ENCODE peak calls at places on chromosomes 2 and 18, in six cellular contexts. D is right atrium auricular region; B is kidney epithelial cell; E is HCT116; Z is CD8-positive, alpha-beta memory T cell; P is mucosa of descending colon. R is an unnamed sample.
A peak's percentile ranks its signal among the peaks of the same experiment; 100 is the strongest.

GRCh38 chr2:202016579-202017227 is 17.0 kb upstream of the FZD7 start:
- DNase-seq in D (no peak), B (no peak), E (no peak), Z (no peak), P (no peak), R (no peak)

GRCh38 chr18:13381331-13381730 is 162.8 kb downstream of the LDLRAD4 start:
- DNase-seq in D (peak; percentile 57), B (no peak), E (no peak), Z (no peak), P (no peak), R (no peak)

GRCh38 chr18:42576141-42576540 is 539.3 kb downstream of the RIT2 start:
- DNase-seq in D (no peak), B (no peak), E (no peak), Z (no peak), P (no peak), R (no peak)

GRCh38 chr2:128086244-128086643 is 4.8 kb upstream of the UGGT1 start:
- DNase-seq in D (no peak), B (no peak), E (no peak), Z (no peak), P (no peak), R (no peak)

GRCh38 chr2:43812947-43813346 is 25.7 kb downstream of the ABCG5 start:
- DNase-seq in D (no peak), B (no peak), E (no peak), Z (no peak), P (no peak), R (no peak)

GRCh38 chr2:98108110-98108509 is 21.1 kb downstream of the VWA3B start:
- DNase-seq in D (no peak), B (no peak), E (no peak), Z (no peak), P (no peak), R (no peak)

GRCh38 chr2:241272298-241272721 is 43.2 kb downstream of the HDLBP start:
- DNase-seq in D (peak; percentile 58), B (no peak), E (no peak), Z (no peak), P (peak; percentile 40), R (peak; percentile 29)

GRCh38 chr18:80109676-80110078 is 615 bp downstream of the ADNP2 start:
- DNase-seq in D (no peak), B (no peak), E (no peak), Z (peak; percentile 11), P (peak; percentile 51), R (peak; percentile 44)

GRCh38 chr2:222864296-222864695 is 3.5 kb downstream of the ACSL3 start:
- DNase-seq in D (no peak), B (no peak), E (no peak), Z (no peak), P (no peak), R (peak; percentile 69)

GRCh38 chr2:241020201-241020600 is 21.8 kb downstream of the SNED1 start:
- DNase-seq in D (peak; percentile 42), B (no peak), E (no peak), Z (no peak), P (no peak), R (no peak)

GRCh38 chr18:47858607-47859006 is 71.9 kb downstream of the SMAD2 start:
- DNase-seq in D (no peak), B (no peak), E (no peak), Z (no peak), P (no peak), R (no peak)

GRCh38 chr2:10310489-10310888 is 7.8 kb downstream of the HPCAL1 start:
- DNase-seq in D (no peak), B (no peak), E (no peak), Z (no peak), P (no peak), R (no peak)

GRCh38 chr2:119523383-119523958 is 812 bp downstream of the SCTR start:
- DNase-seq in D (no peak), B (no peak), E (no peak), Z (no peak), P (no peak), R (no peak)

GRCh38 chr2:45329045-45329677 is 281.9 kb downstream of the SRBD1 start:
- DNase-seq in D (no peak), B (no peak), E (peak; percentile 29), Z (no peak), P (no peak), R (peak; percentile 53)

GRCh38 chr18:44715245-44715644 is 34.6 kb downstream of the SETBP1 start:
- DNase-seq in D (peak; percentile 68), B (peak; percentile 86), E (no peak), Z (no peak), P (no peak), R (peak; percentile 54)

GRCh38 chr2:146579154-146579930 is 1265.5 kb upstream of the ACVR2A start:
- DNase-seq in D (no peak), B (no peak), E (no peak), Z (no peak), P (no peak), R (no peak)

GRCh38 chr2:133489641-133490411 is 78.4 kb downstream of the NCKAP5 start:
- DNase-seq in D (no peak), B (no peak), E (no peak), Z (no peak), P (peak; percentile 38), R (peak; percentile 55)

GRCh38 chr2:28661589-28662001 is 90.0 kb upstream of the PPP1CB start:
- DNase-seq in D (peak; percentile 87), B (peak; percentile 81), E (no peak), Z (no peak), P (peak; percentile 77), R (peak; percentile 88)

GRCh38 chr2:34849827-34850226 is 1250.7 kb upstream of the FAM98A start:
- DNase-seq in D (no peak), B (no peak), E (no peak), Z (no peak), P (no peak), R (no peak)

GRCh38 chr2:201433389-201433995 is 17.8 kb downstream of the TRAK2 start:
- DNase-seq in D (no peak), B (no peak), E (no peak), Z (no peak), P (no peak), R (no peak)

GRCh38 chr2:235008584-235009044 is 56.8 kb downstream of the SH3BP4 start:
- DNase-seq in D (no peak), B (no peak), E (peak; percentile 69), Z (no peak), P (peak; percentile 79), R (no peak)

GRCh38 chr2:1538663-1539062 is 125.4 kb downstream of the TPO start:
- DNase-seq in D (no peak), B (no peak), E (peak; percentile 45), Z (no peak), P (no peak), R (peak; percentile 30)

GRCh38 chr2:168188011-168188410 is 59.4 kb downstream of the STK39 start:
- DNase-seq in D (no peak), B (no peak), E (no peak), Z (no peak), P (no peak), R (no peak)

GRCh38 chr2:205768815-205769493 is 86.7 kb downstream of the NRP2 start:
- DNase-seq in D (no peak), B (no peak), E (no peak), Z (no peak), P (no peak), R (no peak)

GRCh38 chr2:133040175-133040574 is 370.2 kb upstream of the LYPD1 start:
- DNase-seq in D (no peak), B (no peak), E (no peak), Z (no peak), P (no peak), R (no peak)

GRCh38 chr18:76490701-76491171 is 4.3 kb downstream of the ZNF516 start:
- DNase-seq in D (no peak), B (no peak), E (no peak), Z (peak; percentile 33), P (peak; percentile 77), R (no peak)

GRCh38 chr2:135790423-135790822 is 46.6 kb downstream of the LCT start:
- DNase-seq in D (no peak), B (no peak), E (no peak), Z (no peak), P (no peak), R (no peak)

GRCh38 chr2:135783416-135783815 is 41.8 kb downstream of the UBXN4 start:
- DNase-seq in D (no peak), B (no peak), E (no peak), Z (no peak), P (no peak), R (no peak)

GRCh38 chr2:135782231-135782630 is 40.6 kb downstream of the UBXN4 start:
- DNase-seq in D (no peak), B (no peak), E (no peak), Z (no peak), P (no peak), R (no peak)

DNA sequence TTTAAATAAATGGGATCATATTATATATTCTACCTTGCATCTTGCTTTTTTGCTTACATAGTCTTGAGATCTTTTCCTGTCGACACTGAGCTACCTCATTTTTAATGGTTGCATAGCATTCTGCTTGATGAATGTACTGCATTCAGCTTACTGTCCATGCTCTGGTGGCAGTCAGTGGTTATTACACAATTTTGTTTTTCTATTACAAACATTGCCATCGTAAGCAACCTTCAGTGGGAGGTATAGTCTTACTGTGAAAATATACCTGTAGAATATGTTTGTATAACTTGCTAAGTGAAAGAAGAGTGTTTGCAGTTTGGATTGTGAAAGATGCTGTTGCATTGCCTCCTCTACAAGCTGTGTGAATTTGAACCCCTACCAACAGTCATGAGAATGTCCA is 43.4 kb downstream of the UBXN4 start:
- DNase-seq in D (no peak), B (no peak), E (no peak), Z (no peak), P (no peak), R (no peak)
- H3K36me3 ChIP-seq in D (peaks cover 54% of the 10 kb centered on the region), B (no peaks in the 10 kb centered on the region), E (peaks cover 32% of the 10 kb centered on the region), Z (peaks cover 24% of the 10 kb centered on the region), P (no peaks in the 10 kb centered on the region), R (peaks cover 67% of the 10 kb centered on the region)

GRCh38 chr18:26575865-26576217 is 27.5 kb upstream of the KCTD1 start:
- DNase-seq in D (no peak), B (no peak), E (no peak), Z (no peak), P (no peak), R (no peak)
- H3K4me3 ChIP-seq in D (no peak overlapping the region), B (no peak overlapping the region), E (peak overlapping the region; percentile 57), Z (no peak overlapping the region), P (no peak overlapping the region), R (peak overlapping the region; percentile 43)

GRCh38 chr18:63158676-63159291 is 160.8 kb downstream of the BCL2 start:
- DNase-seq in D (no peak), B (no peak), E (no peak), Z (no peak), P (no peak), R (no peak)
- H3K36me3 ChIP-seq in D (no peaks in the 10 kb centered on the region), B (no peaks in the 10 kb centered on the region), E (no peaks in the 10 kb centered on the region), Z (no peaks in the 10 kb centered on the region), P (no peaks in the 10 kb centered on the region), R (no peaks in the 10 kb centered on the region)

DNA sequence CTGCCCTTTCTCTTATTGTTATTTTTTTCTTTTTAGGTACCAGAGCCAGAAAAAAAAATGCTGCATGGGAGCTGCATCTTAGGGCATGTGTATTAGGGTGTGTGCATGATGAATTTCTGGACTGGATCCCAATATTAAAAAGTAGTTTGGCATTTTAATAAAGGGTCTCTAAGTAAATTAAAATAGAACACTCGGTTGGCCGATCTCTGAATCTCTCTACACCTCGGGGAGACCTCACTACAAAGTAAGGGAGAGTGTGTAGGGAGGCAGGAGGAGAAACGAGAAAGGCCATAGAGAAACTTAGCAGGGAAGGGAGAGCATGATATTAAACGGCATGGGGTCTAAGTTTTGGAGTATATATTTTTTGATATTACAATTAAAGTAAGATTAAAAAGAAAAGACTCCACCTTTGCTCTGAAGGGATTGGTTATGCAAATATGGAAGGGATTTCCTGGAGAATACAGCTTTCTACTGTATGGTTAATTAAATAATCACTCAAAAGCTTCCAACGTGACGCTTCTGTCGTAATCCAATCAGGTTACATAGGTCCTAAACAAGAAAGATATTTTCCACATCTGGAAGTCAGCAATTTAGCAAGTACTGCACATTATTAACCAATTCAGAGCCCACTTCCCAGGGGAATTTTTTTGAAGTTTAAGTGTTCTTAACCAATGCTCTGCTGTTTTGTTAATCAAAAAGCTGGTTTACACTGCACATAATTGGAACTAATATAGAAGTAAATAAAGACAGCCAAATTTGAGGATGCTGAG is 984 bp upstream of the ZEB2 start:
- DNase-seq in D (no peak), B (no peak), E (no peak), Z (no peak), P (no peak), R (no peak)
- H3K4me3 ChIP-seq in D (peak overlapping the region; percentile 73), B (no peak overlapping the region), E (no peak overlapping the region), Z (no peak overlapping the region), P (no peak overlapping the region), R (peak overlapping the region; percentile 82)